ENCODE peak calls at places on chromosomes 7 and 10, in five cellular contexts. Q, K, F, I and L are unnamed samples.

GRCh38 chr10:129963076-129963830 is 821 bp downstream of the EBF3 start:
- DNase-seq in Q (no peak), K (no peak), F (no peak), I (peak; percentile 24), L (no peak)

GRCh38 chr7:42734568-42734967 is 177.3 kb downstream of the C7orf25 start:
- DNase-seq in Q (peak; percentile 24), K (no peak), F (no peak), I (peak; percentile 61), L (no peak)

GRCh38 chr10:55446603-55447002 is 645.6 kb upstream of the PCDH15 start:
- DNase-seq in Q (no peak), K (no peak), F (no peak), I (no peak), L (no peak)

GRCh38 chr10:16967866-16968721 is 150.9 kb upstream of the RSU1 start:
- DNase-seq in Q (peak; percentile 64), K (no peak), F (no peak), I (peak; percentile 95), L (no peak)

GRCh38 chr7:29915481-29916215 is 74.0 kb downstream of the SCRN1 start:
- DNase-seq in Q (no peak), K (peak; percentile 17), F (no peak), I (peak; percentile 65), L (no peak)

GRCh38 chr10:25933653-25934608 is at the start of gene MYO3A:
- DNase-seq in Q (no peak), K (no peak), F (no peak), I (no peak), L (no peak)

GRCh38 chr7:42014625-42015412 is 222.2 kb downstream of the GLI3 start:
- DNase-seq in Q (peak; percentile 79), K (no peak), F (no peak), I (peak; percentile 26), L (peak; percentile 20)

GRCh38 chr10:614341-614664 is 75.2 kb downstream of the DIP2C start:
- DNase-seq in Q (no peak), K (no peak), F (no peak), I (no peak), L (no peak)

GRCh38 chr7:2080069-2080405 is 152.7 kb downstream of the MAD1L1 start:
- DNase-seq in Q (no peak), K (no peak), F (no peak), I (no peak), L (no peak)

GRCh38 chr7:151599401-151600227 is 79.9 kb upstream of the RHEB start:
- DNase-seq in Q (peak; percentile 87), K (peak; percentile 77), F (no peak), I (peak; percentile 98), L (no peak)

GRCh38 chr7:20440472-20441105 is 109.9 kb downstream of the ITGB8 start:
- DNase-seq in Q (peak; percentile 65), K (peak; percentile 11), F (no peak), I (peak; percentile 20), L (peak; percentile 6)

GRCh38 chr7:115476666-115477065 is 553.9 kb downstream of the TFEC start:
- DNase-seq in Q (no peak), K (no peak), F (no peak), I (no peak), L (no peak)

GRCh38 chr10:8050561-8051108 is 3.9 kb upstream of the GATA3 start:
- DNase-seq in Q (peak; percentile 75), K (no peak), F (peak; percentile 36), I (peak; percentile 43), L (no peak)

GRCh38 chr10:72834183-72834825 is 59.2 kb upstream of the OIT3 start:
- DNase-seq in Q (peak; percentile 98), K (peak; percentile 52), F (no peak), I (peak; percentile 62), L (peak; percentile 62)

GRCh38 chr10:71963351-71963755 is 842 bp upstream of the CHST3 start:
- DNase-seq in Q (no peak), K (no peak), F (no peak), I (no peak), L (no peak)

GRCh38 chr7:29808075-29808786 is 1.9 kb downstream of the WIPF3 start:
- DNase-seq in Q (no peak), K (no peak), F (no peak), I (peak; percentile 13), L (no peak)

GRCh38 chr10:104433611-104434010 is 80.0 kb downstream of the CFAP58 start:
- DNase-seq in Q (no peak), K (no peak), F (no peak), I (no peak), L (no peak)

GRCh38 chr10:104434601-104435000 is 81.0 kb downstream of the CFAP58 start:
- DNase-seq in Q (no peak), K (no peak), F (no peak), I (peak; percentile 48), L (no peak)

GRCh38 chr10:104424719-104425118 is 71.1 kb downstream of the CFAP58 start:
- DNase-seq in Q (no peak), K (no peak), F (no peak), I (no peak), L (no peak)

GRCh38 chr10:104427983-104428382 is 74.3 kb downstream of the CFAP58 start:
- DNase-seq in Q (no peak), K (no peak), F (no peak), I (no peak), L (no peak)

DNA sequence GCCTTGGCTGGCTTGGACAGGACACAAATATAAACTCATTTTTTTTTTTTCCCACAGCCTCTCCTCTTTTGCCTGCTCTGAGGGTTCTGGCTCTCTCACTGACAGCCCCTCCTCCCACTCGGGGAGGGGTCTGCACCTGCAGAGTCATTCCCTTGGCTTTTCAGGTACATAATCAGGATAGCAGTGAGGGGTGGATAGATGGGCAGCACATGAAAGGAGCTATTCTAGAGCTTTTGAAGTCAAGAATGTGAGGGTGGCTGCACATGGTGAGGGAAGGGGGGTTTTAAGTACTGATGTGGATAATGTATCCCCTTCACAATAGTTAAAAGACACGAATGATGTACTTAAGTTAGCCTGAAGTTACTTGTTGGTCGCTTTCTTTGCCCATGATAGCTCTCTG is 76.2 kb downstream of the CFAP58 start:
- DNase-seq in Q (no peak), K (no peak), F (no peak), I (no peak), L (no peak)
- H3K4me3 ChIP-seq in Q (no peak overlapping the region), K (no peak overlapping the region), F (no peak overlapping the region), I (no peak overlapping the region), L (no peak overlapping the region)

GRCh38 chr10:33489606-33490176 is 155.2 kb upstream of the NRP1 start:
- DNase-seq in Q (no peak), K (no peak), F (no peak), I (no peak), L (no peak)

GRCh38 chr10:33485276-33485675 is 150.8 kb upstream of the NRP1 start:
- DNase-seq in Q (no peak), K (no peak), F (no peak), I (no peak), L (no peak)

GRCh38 chr10:33484787-33485186 is 150.3 kb upstream of the NRP1 start:
- DNase-seq in Q (no peak), K (no peak), F (no peak), I (no peak), L (no peak)

GRCh38 chr10:33483124-33483794 is 148.8 kb upstream of the NRP1 start:
- DNase-seq in Q (no peak), K (no peak), F (no peak), I (no peak), L (no peak)

DNA sequence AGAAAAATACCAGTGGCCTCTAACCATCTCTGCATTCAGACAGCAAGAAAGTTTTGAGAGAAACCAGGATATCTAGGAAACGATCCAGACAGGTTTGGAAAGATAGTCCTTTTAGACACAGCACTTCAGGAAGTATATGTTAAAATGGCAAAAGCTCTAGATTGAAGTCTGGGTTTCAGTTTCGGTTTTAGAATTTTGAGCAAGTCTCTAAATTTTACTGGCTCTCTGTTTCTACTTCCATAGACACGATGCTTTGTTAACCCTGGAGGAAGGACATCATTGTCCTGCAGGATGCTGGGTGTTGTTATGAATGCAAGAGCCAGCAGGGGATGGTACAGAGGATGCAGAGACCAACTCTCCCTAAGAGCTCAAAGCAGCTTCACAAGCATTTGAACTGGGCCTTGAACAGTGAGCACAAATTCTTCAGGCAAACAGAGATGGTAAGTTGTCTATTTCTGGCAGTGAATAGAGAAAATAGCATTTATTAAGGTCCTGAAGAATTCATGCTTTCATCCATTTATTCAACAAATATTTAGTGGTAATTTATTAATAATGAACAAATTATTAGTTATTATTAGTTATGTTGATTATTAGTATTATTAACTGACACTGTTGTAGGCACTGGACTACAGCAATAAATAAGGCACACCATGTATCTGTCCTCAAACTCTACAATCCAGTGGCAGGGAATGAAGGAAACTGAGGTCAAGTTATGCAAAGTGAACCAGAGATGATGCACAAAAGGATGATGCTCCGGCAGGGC is 152.7 kb upstream of the NRP1 start:
- DNase-seq in Q (peak; percentile 42), K (no peak), F (no peak), I (peak; percentile 3), L (peak; percentile 14)
- H3K4me3 ChIP-seq in Q (no peak overlapping the region), K (no peak overlapping the region), F (peak overlapping the region; percentile 18), I (no peak overlapping the region), L (no peak overlapping the region)

GRCh38 chr7:724298-724697 is 2.2 kb upstream of the DNAAF5 start:
- DNase-seq in Q (no peak), K (no peak), F (no peak), I (no peak), L (no peak)

GRCh38 chr7:726084-726853 is at the start of gene DNAAF5:
- DNase-seq in Q (peak; percentile 85), K (peak; percentile 54), F (peak; percentile 73), I (peak; percentile 83), L (peak; percentile 87)

GRCh38 chr7:727104-727805 is at the start of gene PRKAR1B:
- DNase-seq in Q (peak; percentile 20), K (no peak), F (no peak), I (no peak), L (peak; percentile 22)

GRCh38 chr7:726854-727103 is 280 bp downstream of the DNAAF5 start:
- DNase-seq in Q (no peak), K (no peak), F (no peak), I (no peak), L (no peak)

GRCh38 chr7:725223-726005 is 1.1 kb upstream of the DNAAF5 start:
- DNase-seq in Q (peak; percentile 34), K (no peak), F (no peak), I (peak; percentile 92), L (no peak)
- H3K4me3 ChIP-seq in Q (peak overlapping the region; percentile 77), K (peak overlapping the region; percentile 66), F (peak overlapping the region; percentile 81), I (peak overlapping the region; percentile 42), L (peak overlapping the region; percentile 74)

GRCh38 chr7:26345837-26346236 is 54.2 kb downstream of the SNX10 start:
- DNase-seq in Q (no peak), K (no peak), F (no peak), I (no peak), L (no peak)

GRCh38 chr7:26343837-26344236 is 52.2 kb downstream of the SNX10 start:
- DNase-seq in Q (no peak), K (no peak), F (no peak), I (no peak), L (no peak)

GRCh38 chr7:26343320-26343832 is 51.7 kb downstream of the SNX10 start:
- DNase-seq in Q (no peak), K (no peak), F (no peak), I (no peak), L (no peak)

GRCh38 chr7:26346611-26347200 is 55.0 kb downstream of the SNX10 start:
- DNase-seq in Q (peak; percentile 76), K (no peak), F (no peak), I (peak; percentile 69), L (no peak)

DNA sequence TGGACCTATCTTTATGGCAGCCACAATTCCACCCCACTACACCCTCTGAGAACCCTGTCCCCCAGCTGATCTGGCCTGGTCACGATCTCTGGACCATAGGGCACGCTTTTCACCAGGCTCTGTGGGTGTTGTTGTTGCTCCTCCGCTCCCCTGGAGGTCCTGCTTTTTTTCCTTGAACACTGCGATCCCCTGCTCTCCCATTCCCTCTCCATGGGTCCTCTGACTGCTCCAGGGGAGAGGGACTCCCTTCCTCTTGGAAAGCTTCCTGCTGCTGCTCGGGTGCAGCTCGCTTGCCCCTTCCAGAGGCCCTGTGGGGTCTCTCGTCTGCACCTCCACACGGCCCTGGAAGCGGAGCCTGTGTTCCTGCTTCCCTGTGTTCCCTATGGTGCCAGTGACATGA is 53.5 kb downstream of the SNX10 start:
- DNase-seq in Q (no peak), K (no peak), F (no peak), I (no peak), L (no peak)
- H3K4me3 ChIP-seq in Q (no peak overlapping the region), K (no peak overlapping the region), F (no peak overlapping the region), I (no peak overlapping the region), L (no peak overlapping the region)